ENCODE peak calls at places on chromosomes 7 and 10, in five cellular contexts. T, G, R, W and J are unnamed samples.

GRCh38 chr10:78331391-78331922 is 297.8 kb downstream of the RPS24 start:
- DNase-seq in G (no peak), T (peak), W (no peak), R (no peak), J (no peak)

GRCh38 chr7:87414400-87415188 is 60.9 kb downstream of the ABCB4 start:
- DNase-seq in G (no peak), W (no peak), R (no peak), T (no peak), J (peak)

GRCh38 chr10:96421995-96422394 is 63.2 kb upstream of the OPALIN start:
- DNase-seq in T (no peak), W (no peak), G (no peak), R (no peak), J (no peak)

GRCh38 chr7:14761506-14762296 is 140.8 kb downstream of the DGKB start:
- DNase-seq in T (no peak), G (no peak), W (no peak), R (no peak), J (no peak)

GRCh38 chr7:80895056-80895455 is 23.8 kb downstream of the SEMA3C start:
- DNase-seq in G (no peak), R (no peak), T (no peak), W (no peak), J (no peak)

GRCh38 chr7:20647908-20648776 is 32.7 kb downstream of the ABCB5 start:
- DNase-seq in G (no peak), T (peak), W (no peak), R (peak), J (peak)

GRCh38 chr10:90451283-90451682 is 406.6 kb downstream of the HTR7 start:
- DNase-seq in T (no peak), R (no peak), G (no peak), W (no peak), J (no peak)

GRCh38 chr7:151429555-151430331 is 10.2 kb downstream of the CRYGN start:
- DNase-seq in W (peak), G (peak), R (no peak), T (peak), J (peak)

GRCh38 chr10:2477154-2477553 is 590.2 kb upstream of the PFKP start:
- DNase-seq in R (no peak), G (no peak), T (no peak), W (no peak), J (no peak)

GRCh38 chr7:106276513-106276912 is 8.3 kb downstream of the NAMPT start:
- DNase-seq in G (no peak), T (no peak), R (no peak), W (no peak), J (no peak)

GRCh38 chr7:101402081-101402779 is 39.6 kb downstream of the COL26A1 start:
- DNase-seq in G (no peak), T (peak), R (no peak), W (no peak), J (peak)

GRCh38 chr7:100675581-100676350 is 2.2 kb downstream of the GNB2 start:
- DNase-seq in W (peak), G (peak), T (peak), R (no peak), J (peak)